ENCODE peak calls at places on chromosomes 4 and X, in nine cellular contexts. S, I, M, L, Y, W, G, J and B are unnamed samples.

GRCh38 chr4:20444599-20445337 is 193.1 kb downstream of the SLIT2 start:
- DNase-seq in L (no peak), S (no peak), G (no peak), M (no peak), Y (no peak), W (no peak), I (no peak), J (no peak), B (no peak)

GRCh38 chrX:129980043-129980442 is 2.4 kb upstream of the BCORL1 start:
- DNase-seq in M (peak), L (peak), J (no peak), Y (no peak), I (no peak), G (no peak), S (no peak), W (peak), B (no peak)

GRCh38 chrX:38864165-38864564 is 62.9 kb downstream of the MID1IP1 start:
- DNase-seq in L (no peak), M (no peak), J (no peak), W (no peak), Y (no peak), G (no peak), S (no peak), I (peak), B (no peak)

GRCh38 chrX:66638591-66639500 is at the start of gene EDA2R:
- DNase-seq in Y (peak), I (peak), L (peak), S (no peak), J (no peak), W (peak), M (peak), G (no peak), B (no peak)

GRCh38 chrX:11944486-11944885 is 186.4 kb downstream of the MSL3 start:
- DNase-seq in L (peak), M (no peak), G (no peak), J (no peak), S (peak), I (peak), W (no peak), Y (no peak), B (no peak)

GRCh38 chr4:138749303-138749702 is 266.3 kb upstream of the NOCT start:
- DNase-seq in Y (no peak), J (no peak), L (no peak), I (no peak), M (peak), S (no peak), G (no peak), W (no peak), B (no peak)

GRCh38 chr4:35151816-35152572 is 1092.3 kb downstream of the ARAP2 start:
- DNase-seq in L (peak), Y (no peak), M (no peak), J (no peak), I (no peak), G (no peak), W (no peak), S (no peak), B (no peak)

GRCh38 chr4:158807696-158808095 is 38.9 kb downstream of the FNIP2 start:
- DNase-seq in G (no peak), I (no peak), Y (no peak), M (no peak), J (no peak), S (no peak), L (no peak), W (no peak), B (no peak)

GRCh38 chrX:129768186-129768585 is 11.6 kb upstream of the SASH3 start:
- DNase-seq in Y (no peak), J (no peak), W (no peak), M (no peak), L (no peak), I (no peak), G (no peak), S (no peak), B (no peak)

GRCh38 chrX:134377537-134377936 is 82.4 kb upstream of the HPRT1 start:
- DNase-seq in J (no peak), I (peak), W (peak), M (peak), S (peak), L (no peak), Y (no peak), G (peak), B (no peak)

GRCh38 chrX:40473460-40474204 is 107.1 kb upstream of the ATP6AP2 start:
- DNase-seq in Y (no peak), W (peak), I (no peak), L (no peak), S (no peak), M (no peak), G (no peak), J (no peak), B (no peak)

GRCh38 chr4:8540991-8541390 is 39.2 kb upstream of the GPR78 start:
- DNase-seq in M (no peak), W (no peak), Y (peak), S (no peak), L (no peak), G (no peak), I (no peak), J (no peak), B (no peak)

GRCh38 chr4:122606364-122607043 is 14.4 kb downstream of the IL21 start:
- DNase-seq in M (no peak), J (no peak), S (peak), L (no peak), Y (no peak), W (no peak), G (no peak), I (no peak), B (no peak)